ENCODE peak calls at places on chromosomes 13 and 19, in four cellular contexts. O is activated B cell treated with CpG ODN at 0.5 μM for 24 hours, A is OCI-LY7, S is left ventricle myocardium inferior. L is an unnamed sample.
A peak's percentile ranks its signal among the peaks of the same experiment; 100 is the strongest.

GRCh38 chr19:29487432-29487831 is 38.4 kb upstream of the VSTM2B start:
- DNase-seq in O (no peak), A (peak; percentile 3), S (no peak), L (no peak)

GRCh38 chr19:19204181-19204580 is 967 bp upstream of the NR2C2AP start:
- DNase-seq in O (no peak), A (no peak), S (no peak), L (no peak)

GRCh38 chr13:108346376-108346775 is 76.9 kb downstream of the TNFSF13B start:
- DNase-seq in O (no peak), A (no peak), S (no peak), L (no peak)

GRCh38 chr19:518292-519231 is 11.3 kb downstream of the TPGS1 start:
- DNase-seq in O (no peak), A (no peak), S (no peak), L (no peak)

GRCh38 chr13:90444232-90444631 is 903.3 kb upstream of the MIR17HG start:
- DNase-seq in O (no peak), A (no peak), S (no peak), L (no peak)

GRCh38 chr19:17721821-17722220 is 2.5 kb downstream of the MAP1S start:
- DNase-seq in O (no peak), A (no peak), S (peak; percentile 51), L (no peak)

GRCh38 chr13:97003071-97003470 is 8.8 kb upstream of the OXGR1 start:
- DNase-seq in O (no peak), A (no peak), S (no peak), L (no peak)

GRCh38 chr13:63497601-63498000 is 2082.0 kb upstream of the PCDH20 start:
- DNase-seq in O (no peak), A (no peak), S (no peak), L (no peak)

GRCh38 chr19:6754653-6755463 is 12.4 kb downstream of the SH2D3A start:
- DNase-seq in O (no peak), A (no peak), S (no peak), L (no peak)

GRCh38 chr13:33366469-33367062 is 81.0 kb upstream of the STARD13 start:
- DNase-seq in O (no peak), A (no peak), S (no peak), L (no peak)

GRCh38 chr13:65929436-65929835 is 1300.7 kb downstream of the PCDH9 start:
- DNase-seq in O (no peak), A (no peak), S (no peak), L (no peak)

GRCh38 chr13:28582225-28582891 is 76.6 kb upstream of the POMP start:
- DNase-seq in O (no peak), A (no peak), S (no peak), L (no peak)

GRCh38 chr13:37194428-37194861 is 89.0 kb upstream of the CSNK1A1L start:
- DNase-seq in O (no peak), A (no peak), S (no peak), L (no peak)

GRCh38 chr19:54104998-54105715 is 2.5 kb downstream of the NDUFA3 start:
- DNase-seq in O (no peak), A (no peak), S (no peak), L (no peak)

GRCh38 chr13:106471957-106472543 is 63.4 kb downstream of the EFNB2 start:
- DNase-seq in O (no peak), A (no peak), S (no peak), L (no peak)

GRCh38 chr13:52879950-52880650 is 31.7 kb upstream of the PCDH8 start:
- DNase-seq in O (no peak), A (no peak), S (no peak), L (no peak)

GRCh38 chr19:1258161-1258492 is 9.7 kb downstream of the MIDN start:
- DNase-seq in O (no peak), A (no peak), S (no peak), L (no peak)

GRCh38 chr13:111474136-111475002 is 153.9 kb downstream of the TEX29 start:
- DNase-seq in O (no peak), A (peak; percentile 13), S (no peak), L (no peak)

GRCh38 chr19:49651871-49652722 is 10.1 kb downstream of the SCAF1 start:
- DNase-seq in O (no peak), A (no peak), S (no peak), L (no peak)

GRCh38 chr13:40681341-40682051 is 15.1 kb upstream of the FOXO1 start:
- DNase-seq in O (no peak), A (no peak), S (no peak), L (no peak)

GRCh38 chr13:72539925-72540324 is 187.5 kb downstream of the MZT1 start:
- DNase-seq in O (no peak), A (no peak), S (no peak), L (no peak)

GRCh38 chr19:58033741-58034475 is at the start of gene ZSCAN1:
- DNase-seq in O (peak; percentile 33), A (no peak), S (peak; percentile 90), L (peak; percentile 72)

GRCh38 chr13:28489536-28489935 is 5.4 kb downstream of the FLT1 start:
- DNase-seq in O (no peak), A (no peak), S (no peak), L (no peak)

GRCh38 chr13:43874512-43875092 is 4.9 kb downstream of the CCDC122 start:
- DNase-seq in O (no peak), A (peak; percentile 57), S (no peak), L (no peak)

GRCh38 chr19:45757696-45758095 is 11.4 kb downstream of the SIX5 start:
- DNase-seq in O (no peak), A (no peak), S (no peak), L (no peak)

GRCh38 chr19:29667941-29668340 is 2.7 kb downstream of the PLEKHF1 start:
- DNase-seq in O (no peak), A (peak; percentile 64), S (no peak), L (no peak)

GRCh38 chr13:43153436-43154082 is 130.2 kb downstream of the DNAJC15 start:
- DNase-seq in O (no peak), A (no peak), S (no peak), L (no peak)

GRCh38 chr19:45607071-45608029 is 5.3 kb upstream of the GPR4 start:
- DNase-seq in O (peak; percentile 40), A (peak; percentile 28), S (peak; percentile 79), L (peak; percentile 43)

GRCh38 chr13:98504029-98504351 is 72.9 kb downstream of the STK24 start:
- DNase-seq in O (no peak), A (no peak), S (no peak), L (no peak)

GRCh38 chr19:46043519-46043918 is 2.7 kb upstream of the IGFL4 start:
- DNase-seq in O (no peak), A (no peak), S (no peak), L (no peak)

GRCh38 chr13:36344173-36344572 is 2.0 kb downstream of the SPART start:
- DNase-seq in O (no peak), A (no peak), S (no peak), L (no peak)

GRCh38 chr19:28008695-28009094 is 1204.3 kb downstream of the UQCRFS1 start:
- DNase-seq in O (no peak), A (no peak), S (no peak), L (no peak)

GRCh38 chr19:34500656-34501120 is 19.1 kb downstream of the WTIP start:
- DNase-seq in O (no peak), A (no peak), S (peak; percentile 18), L (no peak)

GRCh38 chr19:9130965-9131364 is 4.2 kb upstream of the OR7G3 start:
- DNase-seq in O (no peak), A (peak; percentile 26), S (no peak), L (no peak)

GRCh38 chr19:52219611-52220010 is 29.8 kb downstream of the PPP2R1A start:
- DNase-seq in O (no peak), A (no peak), S (no peak), L (no peak)

DNA sequence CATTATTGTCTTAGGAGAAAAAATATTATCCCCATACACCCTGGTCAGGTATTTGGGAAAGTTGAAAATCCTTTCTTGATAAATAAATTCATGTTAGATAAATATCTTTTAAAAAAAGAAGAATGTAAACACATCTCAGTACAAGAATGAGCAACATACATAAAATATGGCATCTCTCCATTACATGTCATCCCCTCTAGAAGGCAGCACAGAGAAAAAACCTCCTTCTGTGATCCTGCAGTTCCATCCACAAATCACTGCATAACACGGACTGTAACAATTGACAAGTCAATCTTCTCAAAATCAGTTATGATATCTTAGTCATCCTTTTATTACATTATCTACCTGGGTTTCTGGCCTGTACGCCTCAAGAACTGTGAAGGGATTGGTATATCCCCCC is 683.9 kb upstream of the KLHL1 start:
- DNase-seq in O (no peak), A (no peak), S (no peak), L (no peak)
- TF ChIP-seq CTCF in O (no peak), A (peak; percentile 16), S (no peak), L (no peak)

DNA sequence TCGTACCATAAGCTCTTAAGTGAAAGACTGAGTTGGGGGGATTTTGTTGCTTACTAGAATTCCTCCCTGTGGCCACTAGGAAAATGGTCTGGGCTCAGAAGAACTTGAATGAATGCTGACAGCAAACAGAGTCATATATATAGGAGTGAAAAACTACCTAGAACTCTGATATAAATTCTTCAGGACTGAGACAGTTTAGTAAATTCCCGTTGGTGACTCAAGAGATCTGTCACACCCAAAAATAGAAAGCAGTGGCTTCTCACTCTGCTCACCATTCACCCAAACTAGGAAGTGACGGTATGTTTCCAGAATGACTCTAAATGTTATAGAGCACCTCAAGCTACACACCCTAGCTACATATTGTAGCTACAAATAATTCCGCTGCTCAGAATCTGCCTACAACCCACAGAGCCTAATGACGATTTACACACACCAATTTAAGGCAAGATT is 116.2 kb downstream of the TBC1D4 start:
- DNase-seq in O (no peak), A (peak; percentile 17), S (no peak), L (no peak)
- TF ChIP-seq CTCF in O (no peak), A (peak; percentile 22), S (peak; percentile 14), L (no peak)

DNA sequence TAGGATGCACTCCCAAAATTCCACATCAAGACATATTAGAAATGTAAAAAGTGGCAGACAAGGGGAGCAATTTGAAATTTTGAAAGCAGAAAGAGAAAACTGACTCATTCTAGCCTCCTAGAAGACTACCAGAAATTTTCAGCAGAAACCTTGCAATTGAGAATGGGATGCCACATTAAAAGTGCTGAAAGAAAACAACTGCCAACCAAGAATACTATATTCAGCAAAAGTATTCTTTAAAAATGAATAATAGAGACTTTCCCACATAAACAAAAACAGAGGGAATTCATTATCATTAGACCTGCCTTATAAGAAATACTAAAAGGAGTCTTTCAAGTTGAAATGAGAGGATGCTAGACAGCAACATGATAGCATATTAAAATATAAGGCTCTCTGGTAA is 78.3 kb upstream of the HTR2A start:
- DNase-seq in O (no peak), A (peak; percentile 39), S (no peak), L (no peak)
- TF ChIP-seq CTCF in O (no peak), A (no peak), S (no peak), L (no peak)

GRCh38 chr19:38718747-38719543 is 25.3 kb downstream of the CAPN12 start:
- DNase-seq in O (no peak), A (no peak), S (peak; percentile 75), L (no peak)
- TF ChIP-seq CTCF in O (no peak), A (no peak), S (peak; percentile 59), L (no peak)

DNA sequence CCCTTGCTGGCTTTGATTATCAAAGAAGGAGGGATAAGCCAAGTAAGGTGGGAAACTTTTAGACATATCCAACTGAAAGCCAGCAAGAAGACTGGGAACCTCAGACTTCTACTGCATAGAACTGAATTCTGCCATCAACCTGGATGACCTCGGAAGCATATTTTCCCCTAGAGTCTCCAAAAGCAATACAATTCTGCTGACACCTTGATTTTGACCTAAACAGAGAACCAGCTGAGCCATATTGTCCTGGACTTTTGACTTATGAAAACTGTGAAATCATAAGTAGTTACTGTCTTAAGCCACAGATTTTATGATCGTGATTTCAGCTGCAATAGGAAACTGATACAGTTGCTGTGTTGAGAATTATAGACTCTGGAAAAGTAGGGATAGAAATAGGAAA is 227.6 kb downstream of the PCDH20 start:
- DNase-seq in O (no peak), A (no peak), S (no peak), L (no peak)
- TF ChIP-seq CTCF in O (no peak), A (no peak), S (no peak), L (no peak)

L was measured in natural killer cell.